ENCODE peak calls at places on chromosomes 12 and 14, in six cellular contexts. R is CD4-positive, alpha-beta T cell; D is brain microvascular endothelial cell; T is left ventricle myocardium inferior; A is heart right ventricle; S is psoas muscle. Y is an unnamed sample.

GRCh38 chr12:18457362-18457761 is 196.0 kb downstream of the PIK3C2G start:
- DNase-seq in R (no peak), D (no peak), T (no peak), A (no peak), S (no peak), Y (no peak)

GRCh38 chr12:4114986-4115385 is 158.6 kb upstream of the CCND2 start:
- DNase-seq in R (no peak), D (no peak), T (no peak), A (no peak), S (no peak), Y (no peak)

GRCh38 chr12:119061208-119061796 is 80.0 kb downstream of the SRRM4 start:
- DNase-seq in R (no peak), D (peak), T (peak), A (peak), S (peak), Y (no peak)

GRCh38 chr12:110948041-110948440 is 27.7 kb upstream of the MYL2 start:
- DNase-seq in R (no peak), D (no peak), T (no peak), A (no peak), S (no peak), Y (no peak)

GRCh38 chr14:98195256-98195655 is 1076.7 kb downstream of the BCL11B start:
- DNase-seq in R (no peak), D (no peak), T (no peak), A (no peak), S (no peak), Y (no peak)

GRCh38 chr12:109632299-109632698 is 58.7 kb downstream of the MVK start:
- DNase-seq in R (no peak), D (no peak), T (no peak), A (no peak), S (no peak), Y (no peak)

GRCh38 chr14:97053941-97054340 is 256.8 kb downstream of the VRK1 start:
- DNase-seq in R (no peak), D (no peak), T (no peak), A (no peak), S (no peak), Y (no peak)

GRCh38 chr14:78974691-78975090 is 804.5 kb downstream of the NRXN3 start:
- DNase-seq in R (no peak), D (no peak), T (no peak), A (no peak), S (no peak), Y (no peak)

GRCh38 chr12:74415633-74416032 is 122.0 kb upstream of the ATXN7L3B start:
- DNase-seq in R (no peak), D (peak), T (no peak), A (no peak), S (no peak), Y (no peak)

GRCh38 chr12:51915951-51916350 is 8.6 kb downstream of the ACVRL1 start:
- DNase-seq in R (no peak), D (no peak), T (no peak), A (no peak), S (no peak), Y (no peak)

GRCh38 chr12:78149459-78149858 is 318.8 kb downstream of the NAV3 start:
- DNase-seq in R (no peak), D (no peak), T (no peak), A (no peak), S (no peak), Y (no peak)

GRCh38 chr12:19129486-19130223 is at the start of gene PLEKHA5:
- DNase-seq in R (no peak), D (peak), T (peak), A (peak), S (peak), Y (peak)

GRCh38 chr12:124737040-124737419 is 126.6 kb downstream of the SCARB1 start:
- DNase-seq in R (no peak), D (no peak), T (no peak), A (no peak), S (no peak), Y (no peak)

GRCh38 chr14:89489796-89490506 is 72.9 kb upstream of the FOXN3 start:
- DNase-seq in R (no peak), D (no peak), T (no peak), A (no peak), S (no peak), Y (no peak)

GRCh38 chr12:131448254-131448795 is 262.6 kb upstream of the SFSWAP start:
- DNase-seq in R (no peak), D (no peak), T (no peak), A (no peak), S (no peak), Y (no peak)

GRCh38 chr12:52293926-52294325 is 2.6 kb upstream of the KRT81 start:
- DNase-seq in R (no peak), D (no peak), T (no peak), A (no peak), S (no peak), Y (no peak)

GRCh38 chr12:72790273-72790672 is 518.1 kb downstream of the TRHDE start:
- DNase-seq in R (no peak), D (no peak), T (no peak), A (no peak), S (no peak), Y (no peak)

GRCh38 chr12:109870648-109871047 is 9.7 kb downstream of the GLTP start:
- DNase-seq in R (no peak), D (no peak), T (no peak), A (no peak), S (no peak), Y (no peak)

GRCh38 chr14:59389936-59390335 is 75.2 kb downstream of the GPR135 start:
- DNase-seq in R (no peak), D (no peak), T (no peak), A (no peak), S (no peak), Y (no peak)

GRCh38 chr12:9364224-9365176 is 156.3 kb upstream of the PZP start:
- DNase-seq in R (no peak), D (peak), T (no peak), A (no peak), S (no peak), Y (no peak)

GRCh38 chr12:14417717-14418116 is 52.2 kb downstream of the ATF7IP start:
- DNase-seq in R (peak), D (peak), T (peak), A (peak), S (peak), Y (peak)

GRCh38 chr14:68307769-68308168 is 485.1 kb downstream of the ZFP36L1 start:
- DNase-seq in R (no peak), D (no peak), T (no peak), A (no peak), S (no peak), Y (no peak)

GRCh38 chr14:74583689-74584434 is 28.2 kb downstream of the LTBP2 start:
- DNase-seq in R (no peak), D (peak), T (no peak), A (no peak), S (peak), Y (no peak)

GRCh38 chr14:98408713-98409112 is 863.3 kb downstream of the BCL11B start:
- DNase-seq in R (no peak), D (no peak), T (no peak), A (no peak), S (no peak), Y (no peak)

GRCh38 chr14:97441740-97442362 is 644.7 kb downstream of the VRK1 start:
- DNase-seq in R (no peak), D (no peak), T (no peak), A (no peak), S (no peak), Y (no peak)

GRCh38 chr12:104219908-104220404 is 4.4 kb downstream of the TXNRD1 start:
- DNase-seq in R (peak), D (peak), T (no peak), A (no peak), S (no peak), Y (peak)

GRCh38 chr12:105948331-105948730 is 190.4 kb downstream of the NUAK1 start:
- DNase-seq in R (no peak), D (no peak), T (no peak), A (no peak), S (no peak), Y (no peak)

GRCh38 chr12:47079894-47080724 is at the start of gene AMIGO2:
- DNase-seq in R (peak), D (peak), T (peak), A (peak), S (peak), Y (no peak)

DNA sequence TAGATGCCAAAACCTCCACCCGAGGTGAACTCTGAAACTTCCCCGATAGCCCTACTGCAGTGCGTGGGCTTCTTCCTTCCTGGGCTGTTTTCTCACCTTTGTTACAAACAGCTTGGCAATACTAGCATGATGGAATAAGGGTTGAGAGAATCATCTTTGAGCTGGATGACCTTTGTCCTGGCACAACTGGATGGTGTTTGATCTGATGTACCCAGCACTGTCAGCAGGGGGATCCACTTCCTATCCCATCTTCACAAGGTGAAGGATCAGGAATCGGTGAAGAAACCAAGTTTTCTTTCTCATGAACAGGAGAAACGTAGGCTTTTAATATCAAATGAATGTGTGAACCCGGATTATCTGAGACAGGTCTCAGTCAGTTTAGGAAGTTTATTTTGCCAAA is 19.5 kb upstream of the LRRC10 start:
- DNase-seq in R (no peak), D (no peak), T (no peak), A (no peak), S (no peak), Y (no peak)
- TF ChIP-seq CTCF in R (no peak), D (peak), T (no peak), A (peak), S (peak), Y (peak)

DNA sequence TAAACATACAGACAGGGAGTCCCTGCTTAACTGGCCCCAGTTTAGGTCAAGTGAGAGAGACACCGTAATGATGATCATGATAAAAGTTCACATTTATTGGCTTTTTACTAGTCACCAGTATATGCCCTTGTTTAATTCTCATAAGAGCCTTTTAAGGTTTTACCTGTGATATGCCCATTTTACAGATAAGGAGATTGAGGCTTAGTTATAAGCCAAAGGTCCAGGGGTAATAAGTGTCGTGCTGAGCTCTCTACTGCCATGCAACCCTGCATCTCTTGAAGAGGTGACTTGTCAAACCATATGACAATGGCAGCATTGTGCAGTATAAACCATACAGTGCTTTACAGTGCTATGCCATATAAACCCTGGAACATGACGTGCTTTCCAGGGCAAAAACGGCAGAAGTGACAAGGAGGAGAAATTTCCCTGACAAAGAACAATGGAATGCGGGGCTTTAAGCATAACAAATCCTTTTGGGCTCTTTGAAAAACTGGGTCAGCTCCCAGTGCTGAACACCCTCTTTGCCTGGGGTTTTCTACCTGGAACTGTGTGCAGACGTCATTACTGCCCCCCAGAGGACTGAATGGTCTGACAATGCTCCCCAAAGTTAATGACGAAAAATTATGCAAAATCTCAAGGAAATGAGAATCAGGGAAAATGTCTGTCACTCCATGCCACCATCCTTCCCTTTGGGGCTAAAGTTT is 59.7 kb upstream of the C14orf132 start:
- DNase-seq in R (no peak), D (no peak), T (no peak), A (no peak), S (no peak), Y (no peak)
- TF ChIP-seq CTCF in R (no peak), D (no peak), T (no peak), A (no peak), S (no peak), Y (no peak)

GRCh38 chr14:100854435-100854834 is 28.5 kb downstream of the MEG3 start:
- DNase-seq in R (no peak), D (no peak), T (no peak), A (no peak), S (peak), Y (no peak)

GRCh38 chr14:100857196-100857922 is 31.4 kb downstream of the MEG3 start:
- DNase-seq in R (no peak), D (no peak), T (peak), A (no peak), S (peak), Y (no peak)

GRCh38 chr14:100856056-100856950 is 30.4 kb downstream of the MEG3 start:
- DNase-seq in R (no peak), D (no peak), T (peak), A (no peak), S (peak), Y (no peak)

GRCh38 chr14:100857923-100858837 is 32.3 kb downstream of the MEG3 start:
- DNase-seq in R (no peak), D (no peak), T (peak), A (no peak), S (peak), Y (no peak)

GRCh38 chr14:100855256-100855930 is 29.5 kb downstream of the MEG3 start:
- DNase-seq in R (no peak), D (no peak), T (no peak), A (no peak), S (peak), Y (no peak)
- TF ChIP-seq CTCF in R (no peak), D (peak), T (no peak), A (no peak), S (no peak), Y (no peak)

GRCh38 chr12:71685961-71686657 is at the start of gene TMEM19:
- DNase-seq in R (peak), D (peak), T (peak), A (peak), S (peak), Y (peak)
- TF ChIP-seq CTCF in R (no peak), D (peak), T (peak), A (no peak), S (no peak), Y (peak)

GRCh38 chr12:45215419-45216296 is at the start of gene ANO6:
- DNase-seq in R (peak), D (peak), T (peak), A (peak), S (peak), Y (no peak)
- TF ChIP-seq CTCF in R (peak), D (peak), T (no peak), A (no peak), S (no peak), Y (peak)

GRCh38 chr12:107736914-107737313 is 24.0 kb downstream of the PRDM4 start:
- DNase-seq in R (no peak), D (no peak), T (no peak), A (no peak), S (no peak), Y (no peak)
- TF ChIP-seq CTCF in R (no peak), D (no peak), T (no peak), A (no peak), S (no peak), Y (no peak)